ENCODE peak calls at places on chromosomes 6 and 20, in five cellular contexts. V, X, M, Q and Z are unnamed samples.

GRCh38 chr6:169933839-169934698 is 182.6 kb downstream of the ERMARD start:
- DNase-seq in V (peak), X (no peak), M (peak), Q (no peak), Z (peak)

GRCh38 chr6:156953478-156954146 is 176.4 kb downstream of the ARID1B start:
- DNase-seq in V (no peak), X (no peak), M (peak), Q (peak), Z (peak)

GRCh38 chr6:22364314-22364713 is 67.5 kb upstream of the PRL start:
- DNase-seq in V (no peak), X (no peak), M (no peak), Q (no peak), Z (no peak)

GRCh38 chr6:55943329-55943728 is 67.9 kb upstream of the BMP5 start:
- DNase-seq in V (no peak), X (no peak), M (peak), Q (no peak), Z (peak)

GRCh38 chr6:34027939-34028441 is 117.9 kb downstream of the GRM4 start:
- DNase-seq in V (no peak), X (no peak), M (no peak), Q (no peak), Z (no peak)

GRCh38 chr20:1001981-1002681 is at the start of gene RSPO4:
- DNase-seq in V (no peak), X (no peak), M (no peak), Q (no peak), Z (no peak)

GRCh38 chr6:138106665-138107077 is 548 bp downstream of the PERP start:
- DNase-seq in V (no peak), X (no peak), M (no peak), Q (no peak), Z (no peak)

GRCh38 chr20:62555642-62556420 is 80.0 kb upstream of the GATA5 start:
- DNase-seq in V (no peak), X (no peak), M (no peak), Q (no peak), Z (no peak)

GRCh38 chr20:63365601-63366509 is 4.7 kb upstream of the CHRNA4 start:
- DNase-seq in V (no peak), X (no peak), M (no peak), Q (no peak), Z (no peak)

GRCh38 chr6:34692280-34692679 is 4.3 kb downstream of the ILRUN start:
- DNase-seq in V (no peak), X (no peak), M (no peak), Q (no peak), Z (no peak)

GRCh38 chr6:42239736-42240375 is 22.2 kb upstream of the MRPS10 start:
- DNase-seq in V (no peak), X (no peak), M (peak), Q (peak), Z (no peak)

GRCh38 chr6:130467146-130467545 is 101.3 kb downstream of the TMEM200A start:
- DNase-seq in V (no peak), X (no peak), M (no peak), Q (no peak), Z (no peak)